ENCODE peak calls at places on chromosomes 4 and X, in eight cellular contexts. G is tibial nerve, E is KG1, T is A172, I is T-helper 9 cell, Z is A549, W is NCI-H1105 treated with DMSO at 0.1 percent for 48 hours, A is mesothelial cell of epicardium. Y is an unnamed sample.

GRCh38 chr4:80876810-80877209 is 153.7 kb upstream of the BMP3 start:
- DNase-seq in A (no peak), T (no peak), G (no peak), Z (no peak), W (no peak), E (no peak), I (no peak), Y (no peak)

GRCh38 chr4:55947912-55948725 is 626 bp upstream of the CEP135 start:
- DNase-seq in W (no peak), I (peak; percentile 33), E (peak; percentile 71), Z (peak; percentile 18), G (no peak), A (no peak), T (peak; percentile 92), Y (peak; percentile 20)

GRCh38 chr4:123583043-123583442 is 186.4 kb downstream of the SPRY1 start:
- DNase-seq in G (no peak), T (no peak), I (no peak), Z (no peak), A (no peak), E (no peak), W (no peak), Y (no peak)

GRCh38 chrX:154800508-154801207 is 4.6 kb downstream of the MPP1 start:
- DNase-seq in W (no peak), E (no peak), T (no peak), G (no peak), Z (no peak), I (no peak), A (no peak), Y (no peak)

GRCh38 chr4:87425711-87426110 is 3.3 kb downstream of the NUDT9 start:
- DNase-seq in E (no peak), I (no peak), A (no peak), Z (no peak), T (peak; percentile 52), G (no peak), W (no peak), Y (no peak)

GRCh38 chr4:10003666-10004065 is 17.6 kb downstream of the SLC2A9 start:
- DNase-seq in W (no peak), I (no peak), T (no peak), Z (no peak), A (no peak), G (no peak), E (no peak), Y (no peak)

GRCh38 chrX:151153086-151153485 is 23.3 kb upstream of the GPR50 start:
- DNase-seq in G (no peak), E (no peak), W (peak; percentile 29), A (no peak), Z (no peak), I (no peak), T (peak; percentile 75), Y (no peak)

GRCh38 chr4:47213539-47213938 is 182.2 kb downstream of the GABRB1 start:
- DNase-seq in E (no peak), Z (no peak), T (no peak), G (no peak), A (no peak), W (no peak), I (no peak), Y (no peak)

GRCh38 chrX:138748480-138748879 is 37.0 kb upstream of the FGF13 start:
- DNase-seq in W (peak; percentile 11), A (no peak), Z (no peak), E (no peak), T (no peak), I (no peak), G (no peak), Y (no peak)

GRCh38 chrX:119015407-119016242 is 41.2 kb downstream of the LONRF3 start:
- DNase-seq in T (peak; percentile 72), E (no peak), I (no peak), A (no peak), Z (peak; percentile 14), G (no peak), W (no peak), Y (no peak)

GRCh38 chrX:101462892-101463291 is 22.4 kb upstream of the ARMCX4 start:
- DNase-seq in W (peak; percentile 62), A (no peak), E (no peak), Z (peak; percentile 19), G (no peak), I (no peak), T (peak; percentile 0), Y (no peak)

GRCh38 chr4:13415068-13415785 is 68.9 kb downstream of the RAB28 start:
- DNase-seq in A (no peak), I (no peak), T (no peak), W (no peak), G (no peak), E (no peak), Z (no peak), Y (no peak)

GRCh38 chr4:111959202-111959601 is 186.1 kb upstream of the FAM241A start:
- DNase-seq in A (no peak), E (no peak), G (no peak), W (no peak), Z (peak; percentile 7), T (peak; percentile 69), I (no peak), Y (no peak)

GRCh38 chrX:7120578-7121219 is 26.8 kb upstream of the STS start:
- DNase-seq in W (peak; percentile 78), Z (no peak), E (no peak), G (no peak), A (no peak), I (no peak), T (no peak), Y (no peak)

GRCh38 chrX:75546724-75547123 is 23.9 kb upstream of the ZDHHC15 start:
- DNase-seq in T (no peak), I (no peak), Z (no peak), W (no peak), A (no peak), E (no peak), G (no peak), Y (no peak)

GRCh38 chr4:124177647-124178425 is 534.7 kb downstream of the ANKRD50 start:
- DNase-seq in I (no peak), A (no peak), Z (peak; percentile 12), G (no peak), W (no peak), E (no peak), T (peak; percentile 37), Y (no peak)

GRCh38 chr4:2630556-2631273 is 94.3 kb downstream of the FAM193A start:
- DNase-seq in W (no peak), T (no peak), A (no peak), Z (no peak), E (no peak), G (no peak), I (no peak), Y (no peak)

GRCh38 chrX:148658115-148658725 is 157.8 kb downstream of the AFF2 start:
- DNase-seq in I (no peak), T (no peak), G (no peak), E (no peak), W (no peak), Z (no peak), A (no peak), Y (no peak)

Y was measured in CD8-positive, alpha-beta T cell.